ENCODE peak calls at places on chromosomes 13 and 19, in six cellular contexts. O, U, M, E, R and N are unnamed samples.

GRCh38 chr13:101258071-101258470 is 158.2 kb downstream of the NALCN start:
- DNase-seq in O (peak; percentile 51), U (peak; percentile 64), M (peak; percentile 40), E (no peak), R (no peak), N (no peak)

GRCh38 chr13:26518433-26519084 is 38.9 kb upstream of the WASF3 start:
- DNase-seq in O (no peak), U (no peak), M (no peak), E (no peak), R (no peak), N (no peak)

GRCh38 chr13:26529441-26529840 is 28.0 kb upstream of the WASF3 start:
- DNase-seq in O (no peak), U (peak; percentile 52), M (no peak), E (peak; percentile 3), R (peak; percentile 44), N (peak; percentile 69)

GRCh38 chr13:104460553-104460952 is 1394.3 kb upstream of the SLC10A2 start:
- DNase-seq in O (no peak), U (no peak), M (no peak), E (no peak), R (no peak), N (no peak)

GRCh38 chr19:18156841-18157464 is 4.0 kb downstream of the PIK3R2 start:
- DNase-seq in O (no peak), U (no peak), M (no peak), E (no peak), R (peak; percentile 62), N (no peak)

GRCh38 chr13:20901668-20902437 is 693 bp downstream of the XPO4 start:
- DNase-seq in O (peak; percentile 55), U (peak; percentile 52), M (peak; percentile 6), E (no peak), R (peak; percentile 41), N (peak; percentile 43)

GRCh38 chr19:35868172-35868822 is at the start of gene APLP1:
- DNase-seq in O (peak; percentile 89), U (peak; percentile 70), M (peak; percentile 57), E (peak; percentile 61), R (peak; percentile 59), N (peak; percentile 65)

GRCh38 chr13:94588575-94588974 is 7.4 kb downstream of the TGDS start:
- DNase-seq in O (no peak), U (no peak), M (no peak), E (no peak), R (no peak), N (no peak)

GRCh38 chr13:32501058-32501457 is 37.5 kb downstream of the N4BP2L2 start:
- DNase-seq in O (no peak), U (no peak), M (no peak), E (no peak), R (no peak), N (no peak)

GRCh38 chr19:37738371-37738770 is 18.8 kb upstream of the ZNF607 start:
- DNase-seq in O (no peak), U (no peak), M (no peak), E (no peak), R (no peak), N (no peak)

GRCh38 chr13:34578471-34578870 is 363.6 kb upstream of the NBEA start:
- DNase-seq in O (no peak), U (no peak), M (no peak), E (no peak), R (no peak), N (no peak)

GRCh38 chr19:50264483-50265186 is 61.2 kb downstream of the MYH14 start:
- DNase-seq in O (no peak), U (peak; percentile 16), M (no peak), E (no peak), R (peak; percentile 22), N (no peak)

GRCh38 chr13:113272791-113273190 is 24.2 kb upstream of the LAMP1 start:
- DNase-seq in O (no peak), U (no peak), M (no peak), E (no peak), R (no peak), N (no peak)

GRCh38 chr19:2324220-2324948 is 4.0 kb downstream of the LSM7 start:
- DNase-seq in O (peak; percentile 75), U (no peak), M (no peak), E (no peak), R (no peak), N (no peak)

GRCh38 chr19:17347361-17347760 is 10.0 kb downstream of the GTPBP3 start:
- DNase-seq in O (no peak), U (no peak), M (no peak), E (no peak), R (no peak), N (no peak)

GRCh38 chr19:8392017-8392591 is 1.9 kb downstream of the RAB11B start:
- DNase-seq in O (no peak), U (no peak), M (no peak), E (no peak), R (no peak), N (no peak)

GRCh38 chr19:45901432-45901903 is 945 bp downstream of the MYPOP start:
- DNase-seq in O (peak; percentile 43), U (peak; percentile 57), M (no peak), E (no peak), R (peak; percentile 31), N (no peak)

GRCh38 chr13:71949441-71949840 is 82.4 kb upstream of the DACH1 start:
- DNase-seq in O (no peak), U (no peak), M (no peak), E (no peak), R (no peak), N (no peak)

GRCh38 chr13:113637262-113638160 is 20.5 kb downstream of the ATP4B start:
- DNase-seq in O (no peak), U (no peak), M (no peak), E (no peak), R (no peak), N (no peak)

GRCh38 chr13:113397606-113398425 is 33.9 kb upstream of the GRTP1 start:
- DNase-seq in O (no peak), U (no peak), M (no peak), E (no peak), R (no peak), N (no peak)

GRCh38 chr13:49099513-49099877 is 120.6 kb upstream of the MLNR start:
- DNase-seq in O (no peak), U (no peak), M (no peak), E (no peak), R (no peak), N (no peak)

GRCh38 chr19:56348289-56348877 is 33.7 kb upstream of the ZSCAN5A start:
- DNase-seq in O (no peak), U (peak; percentile 49), M (no peak), E (no peak), R (no peak), N (no peak)

GRCh38 chr13:29844441-29844840 is 6.0 kb downstream of the UBL3 start:
- DNase-seq in O (no peak), U (no peak), M (no peak), E (no peak), R (no peak), N (no peak)

GRCh38 chr19:651114-651818 is 11.6 kb downstream of the FGF22 start:
- DNase-seq in O (no peak), U (no peak), M (no peak), E (no peak), R (no peak), N (no peak)

GRCh38 chr19:34926685-34927375 is at the start of gene ZNF30:
- DNase-seq in O (peak; percentile 95), U (peak; percentile 93), M (peak; percentile 74), E (peak; percentile 75), R (peak; percentile 91), N (peak; percentile 89)

GRCh38 chr19:45667620-45668341 is at the start of gene GIPR:
- DNase-seq in O (peak; percentile 85), U (peak; percentile 82), M (peak; percentile 74), E (peak; percentile 47), R (no peak), N (no peak)

GRCh38 chr19:2235026-2235395 is 1.1 kb downstream of the PLEKHJ1 start:
- DNase-seq in O (no peak), U (no peak), M (no peak), E (no peak), R (no peak), N (no peak)

GRCh38 chr13:102141625-102142472 is 260.0 kb downstream of the FGF14 start:
- DNase-seq in O (no peak), U (no peak), M (no peak), E (no peak), R (no peak), N (no peak)